ENCODE peak calls at places on chromosomes 1 and 21, in nine cellular contexts. O is astrocyte; I is AG04450; J is dorsolateral prefrontal cortex; N is kidney epithelial cell; U is WTC11; C is GM23338; G is CD4-positive, alpha-beta T cell; T is RWPE1. W is an unnamed sample.

GRCh38 chr1:31926252-31926651 is 11.9 kb downstream of the PTP4A2 start:
- DNase-seq in O (no peak), I (no peak), J (no peak), N (no peak), U (no peak), C (no peak), G (no peak), T (no peak), W (no peak)

GRCh38 chr1:12434174-12434573 is 183.8 kb downstream of the DHRS3 start:
- DNase-seq in O (peak; percentile 95), I (no peak), J (no peak), N (peak; percentile 66), U (no peak), C (no peak), G (peak; percentile 37), T (peak; percentile 25), W (no peak)

GRCh38 chr1:191882870-191883269 is 275.4 kb upstream of the RGS18 start:
- DNase-seq in O (no peak), I (no peak), J (no peak), N (no peak), U (no peak), C (no peak), G (no peak), T (no peak), W (no peak)

GRCh38 chr1:229352975-229353374 is 10.1 kb upstream of the CCSAP start:
- DNase-seq in O (no peak), I (no peak), J (no peak), N (no peak), U (no peak), C (no peak), G (no peak), T (no peak), W (no peak)

GRCh38 chr21:44697811-44698734 is 1.1 kb downstream of the KRTAP10-12 start:
- DNase-seq in O (no peak), I (no peak), J (no peak), N (no peak), U (no peak), C (peak; percentile 61), G (no peak), T (no peak), W (no peak)

GRCh38 chr1:204089044-204089751 is 16.3 kb downstream of the SOX13 start:
- DNase-seq in O (no peak), I (no peak), J (no peak), N (no peak), U (no peak), C (no peak), G (no peak), T (peak; percentile 54), W (no peak)

GRCh38 chr1:98661544-98662353 is at the start of gene SNX7:
- DNase-seq in O (peak; percentile 66), I (peak; percentile 24), J (peak; percentile 87), N (no peak), U (peak; percentile 86), C (peak; percentile 86), G (no peak), T (peak; percentile 70), W (peak; percentile 93)

GRCh38 chr1:74811421-74812179 is 78.6 kb downstream of the TYW3 start:
- DNase-seq in O (no peak), I (no peak), J (no peak), N (no peak), U (no peak), C (no peak), G (no peak), T (no peak), W (peak; percentile 16)

GRCh38 chr1:204410764-204411450 is 710 bp downstream of the PPP1R15B start:
- DNase-seq in O (peak; percentile 32), I (no peak), J (no peak), N (no peak), U (peak; percentile 42), C (peak; percentile 60), G (no peak), T (peak; percentile 57), W (peak; percentile 44)

GRCh38 chr1:11629184-11629583 is 25.0 kb downstream of the FBXO2 start:
- DNase-seq in O (no peak), I (no peak), J (no peak), N (no peak), U (no peak), C (no peak), G (no peak), T (no peak), W (no peak)

GRCh38 chr1:22763479-22764200 is 53.0 kb downstream of the EPHB2 start:
- DNase-seq in O (no peak), I (no peak), J (no peak), N (no peak), U (no peak), C (no peak), G (no peak), T (no peak), W (no peak)

GRCh38 chr1:183206538-183207117 is 20.6 kb downstream of the LAMC2 start:
- DNase-seq in O (no peak), I (no peak), J (no peak), N (no peak), U (no peak), C (no peak), G (no peak), T (no peak), W (no peak)

GRCh38 chr1:30708361-30708728 is 15.0 kb downstream of the MATN1 start:
- DNase-seq in O (no peak), I (no peak), J (no peak), N (no peak), U (no peak), C (no peak), G (no peak), T (no peak), W (no peak)

GRCh38 chr1:148362141-148362929 is 120.8 kb downstream of the PPIAL4G start:
- DNase-seq in O (peak; percentile 54), I (no peak), J (no peak), N (no peak), U (peak; percentile 76), C (peak; percentile 90), G (no peak), T (peak; percentile 82), W (peak; percentile 29)

GRCh38 chr1:204081791-204082513 is 9.0 kb downstream of the SOX13 start:
- DNase-seq in O (no peak), I (no peak), J (no peak), N (no peak), U (no peak), C (no peak), G (no peak), T (no peak), W (no peak)

GRCh38 chr1:171179323-171180227 is 5.5 kb upstream of the FMO2 start:
- DNase-seq in O (no peak), I (no peak), J (no peak), N (no peak), U (no peak), C (no peak), G (no peak), T (no peak), W (no peak)

GRCh38 chr21:44713846-44714245 is 2.5 kb upstream of the TSPEAR start:
- DNase-seq in O (no peak), I (no peak), J (no peak), N (no peak), U (no peak), C (no peak), G (no peak), T (no peak), W (no peak)

GRCh38 chr21:45452696-45453307 is 47.8 kb downstream of the COL18A1 start:
- DNase-seq in O (no peak), I (no peak), J (no peak), N (no peak), U (no peak), C (no peak), G (no peak), T (no peak), W (no peak)

DNA sequence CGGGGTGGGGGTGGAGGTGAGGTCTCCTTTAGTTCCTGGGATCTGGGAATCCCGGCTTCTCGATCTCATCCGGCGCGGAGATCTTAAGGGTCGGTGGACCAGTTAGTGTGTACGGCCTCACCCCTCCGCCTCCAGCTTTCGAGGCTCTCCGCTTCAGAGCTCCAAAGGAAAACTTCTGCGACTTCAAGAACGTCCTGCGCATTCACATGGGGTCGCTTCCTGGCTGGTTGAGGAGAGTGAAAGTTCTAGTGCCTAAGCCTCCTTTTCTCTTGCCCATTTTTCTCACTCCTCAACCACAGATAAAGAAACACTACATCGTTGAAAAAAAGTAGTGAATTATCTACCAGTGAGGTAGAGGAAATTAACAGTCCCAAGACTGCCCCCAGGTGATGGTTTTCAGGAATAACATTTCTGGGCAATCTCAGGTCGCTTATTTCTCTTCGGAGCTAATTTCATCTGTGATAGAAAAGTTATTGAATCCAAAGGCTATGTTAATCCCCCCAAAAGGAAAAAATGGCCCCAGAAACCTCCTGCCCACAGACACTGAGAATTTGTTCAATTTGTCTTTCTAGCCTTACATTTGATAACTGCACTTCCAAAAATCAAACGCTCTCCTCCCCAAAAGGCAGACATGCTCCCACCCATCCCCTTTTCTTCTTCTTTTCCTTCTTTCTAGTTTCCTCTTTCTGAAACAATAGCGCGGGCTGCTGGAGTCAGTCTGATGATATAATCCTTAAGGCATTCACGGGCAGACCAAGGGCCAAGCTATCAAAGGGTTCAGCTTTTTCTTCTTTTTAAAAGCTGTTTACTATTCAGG is 20.5 kb upstream of the TBX15 start:
- DNase-seq in O (peak; percentile 35), I (peak; percentile 11), J (no peak), N (peak; percentile 31), U (no peak), C (peak; percentile 79), G (no peak), T (peak; percentile 60), W (peak; percentile 50)
- TF ChIP-seq CTCF in O (peak; percentile 63), I (peak; percentile 65), J (peak; percentile 55), N (peak; percentile 57), U (peak; percentile 53), C (peak; percentile 57), G (no peak), T (peak; percentile 58), W (peak; percentile 69)

GRCh38 chr1:156490401-156491032 is 10.1 kb downstream of the MEF2D start:
- DNase-seq in O (no peak), I (no peak), J (no peak), N (no peak), U (peak; percentile 57), C (peak; percentile 77), G (no peak), T (peak; percentile 54), W (no peak)
- TF ChIP-seq CTCF in O (no peak), I (peak; percentile 38), J (no peak), N (no peak), U (no peak), C (no peak), G (no peak), T (no peak), W (no peak)

DNA sequence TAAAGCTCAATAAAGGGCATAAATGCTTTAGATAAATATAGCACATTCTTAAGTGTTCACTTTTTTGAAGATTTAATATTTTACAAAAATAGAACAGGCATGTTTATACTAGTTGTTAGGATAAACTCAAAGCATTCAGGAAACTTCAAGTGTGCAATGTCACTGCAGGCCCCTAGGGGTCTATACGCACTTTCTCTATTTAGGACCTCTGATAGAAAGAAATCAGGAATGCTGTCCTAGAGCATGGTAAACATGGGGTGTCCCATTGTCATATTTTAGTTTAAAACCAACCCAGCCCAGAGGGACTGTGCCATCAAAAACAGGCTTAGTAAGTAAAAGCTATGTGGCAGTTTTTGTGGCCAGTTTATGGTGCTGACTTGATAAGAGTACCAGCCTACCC is 102.2 kb downstream of the BARHL2 start:
- DNase-seq in O (no peak), I (no peak), J (no peak), N (no peak), U (no peak), C (peak; percentile 68), G (no peak), T (peak; percentile 12), W (no peak)
- TF ChIP-seq CTCF in O (peak; percentile 16), I (peak; percentile 42), J (peak; percentile 31), N (peak; percentile 31), U (peak; percentile 70), C (peak; percentile 58), G (no peak), T (no peak), W (peak; percentile 47)

GRCh38 chr21:30126575-30126974 is 40.0 kb downstream of the CLDN17 start:
- DNase-seq in O (no peak), I (no peak), J (no peak), N (no peak), U (no peak), C (no peak), G (no peak), T (peak; percentile 58), W (no peak)
- TF ChIP-seq CTCF in O (no peak), I (no peak), J (no peak), N (no peak), U (no peak), C (no peak), G (no peak), T (peak; percentile 16), W (no peak)